ENCODE peak calls at places on chromosomes 13 and 19, in six cellular contexts. Z, Q, V, S, F and Y are unnamed samples.

GRCh38 chr13:23020246-23020843 is 160.4 kb upstream of the SGCG start:
- ATAC-seq in Z (peak), Q (peak), V (peak), S (peak), F (peak), Y (no peak)

GRCh38 chr19:29683009-29683408 is 17.7 kb downstream of the PLEKHF1 start:
- ATAC-seq in Z (no peak), Q (no peak), V (peak), S (no peak), F (no peak), Y (no peak)

GRCh38 chr19:43678512-43678911 is 8.5 kb upstream of the PLAUR start:
- ATAC-seq in Z (no peak), Q (no peak), V (no peak), S (no peak), F (no peak), Y (no peak)

GRCh38 chr19:16372065-16372915 is 47.7 kb downstream of the KLF2 start:
- ATAC-seq in Z (no peak), Q (no peak), V (no peak), S (no peak), F (peak), Y (no peak)

GRCh38 chr13:42474954-42475353 is 99.0 kb upstream of the TNFSF11 start:
- ATAC-seq in Z (no peak), Q (no peak), V (no peak), S (no peak), F (no peak), Y (no peak)

GRCh38 chr13:114141261-114141996 is 9.0 kb upstream of the RASA3 start:
- ATAC-seq in Z (no peak), Q (no peak), V (no peak), S (peak), F (no peak), Y (no peak)

GRCh38 chr19:39314016-39314728 is 6.5 kb downstream of the LRFN1 start:
- ATAC-seq in Z (no peak), Q (no peak), V (no peak), S (no peak), F (no peak), Y (no peak)

GRCh38 chr13:29887651-29888050 is 37.2 kb upstream of the UBL3 start:
- ATAC-seq in Z (no peak), Q (no peak), V (no peak), S (no peak), F (no peak), Y (no peak)

GRCh38 chr13:111119966-111120365 is 4.9 kb downstream of the ARHGEF7 start:
- ATAC-seq in Z (no peak), Q (no peak), V (no peak), S (no peak), F (no peak), Y (no peak)

GRCh38 chr19:33333615-33334014 is 31.3 kb upstream of the CEBPA start:
- ATAC-seq in Z (peak), Q (no peak), V (peak), S (no peak), F (no peak), Y (no peak)

GRCh38 chr13:102965802-102966201 is 100.4 kb downstream of the SLC10A2 start:
- ATAC-seq in Z (no peak), Q (no peak), V (no peak), S (no peak), F (no peak), Y (no peak)

GRCh38 chr13:57557979-57558529 is 73.5 kb upstream of the PCDH17 start:
- ATAC-seq in Z (no peak), Q (no peak), V (no peak), S (no peak), F (no peak), Y (no peak)

GRCh38 chr13:105336706-105337582 is 1198.5 kb downstream of the EFNB2 start:
- ATAC-seq in Z (no peak), Q (no peak), V (no peak), S (no peak), F (no peak), Y (no peak)

GRCh38 chr13:85501616-85502015 is 297.6 kb downstream of the SLITRK6 start:
- ATAC-seq in Z (no peak), Q (no peak), V (no peak), S (no peak), F (no peak), Y (no peak)

GRCh38 chr13:30121666-30122065 is 185.7 kb downstream of the KATNAL1 start:
- ATAC-seq in Z (no peak), Q (no peak), V (no peak), S (no peak), F (peak), Y (no peak)

GRCh38 chr19:47095707-47096704 is 17.6 kb downstream of the ZC3H4 start:
- ATAC-seq in Z (peak), Q (peak), V (no peak), S (peak), F (no peak), Y (no peak)

GRCh38 chr13:94620286-94620896 is 18.7 kb downstream of the GPR180 start:
- ATAC-seq in Z (peak), Q (peak), V (peak), S (no peak), F (peak), Y (no peak)

GRCh38 chr13:38564751-38565150 is 122.1 kb upstream of the FREM2 start:
- ATAC-seq in Z (no peak), Q (no peak), V (no peak), S (no peak), F (no peak), Y (no peak)

GRCh38 chr19:49408816-49409440 is 14.3 kb downstream of the PTH2 start:
- ATAC-seq in Z (no peak), Q (no peak), V (peak), S (no peak), F (peak), Y (no peak)

GRCh38 chr13:68550330-68550729 is 1320.2 kb upstream of the PCDH9 start:
- ATAC-seq in Z (no peak), Q (no peak), V (no peak), S (no peak), F (peak), Y (no peak)

GRCh38 chr19:18109363-18109730 is 11.8 kb downstream of the MAST3 start:
- ATAC-seq in Z (peak), Q (peak), V (no peak), S (no peak), F (peak), Y (peak)

GRCh38 chr13:98278068-98278619 is 101.1 kb upstream of the RNF113B start:
- ATAC-seq in Z (no peak), Q (no peak), V (no peak), S (no peak), F (no peak), Y (no peak)

GRCh38 chr13:68982961-68983619 is 1124.5 kb upstream of the ATXN8OS start:
- ATAC-seq in Z (peak), Q (no peak), V (no peak), S (no peak), F (no peak), Y (no peak)

GRCh38 chr19:55678121-55678671 is 3.2 kb downstream of the EPN1 start:
- ATAC-seq in Z (no peak), Q (no peak), V (no peak), S (peak), F (peak), Y (no peak)

GRCh38 chr13:91572439-91572838 is 174.0 kb downstream of the GPC5 start:
- ATAC-seq in Z (no peak), Q (no peak), V (no peak), S (no peak), F (no peak), Y (no peak)

GRCh38 chr19:53422551-53422950 is 9.2 kb upstream of the ZNF761 start:
- ATAC-seq in Z (no peak), Q (no peak), V (no peak), S (no peak), F (no peak), Y (no peak)

GRCh38 chr13:26816876-26817275 is 56.3 kb upstream of the GPR12 start:
- ATAC-seq in Z (no peak), Q (no peak), V (no peak), S (no peak), F (no peak), Y (no peak)

GRCh38 chr13:87259479-87260083 is 411.6 kb upstream of the SLITRK5 start:
- ATAC-seq in Z (peak), Q (peak), V (no peak), S (no peak), F (peak), Y (no peak)

GRCh38 chr13:98480915-98481510 is 95.9 kb downstream of the STK24 start:
- ATAC-seq in Z (no peak), Q (no peak), V (peak), S (no peak), F (peak), Y (peak)

GRCh38 chr19:48872182-48872883 is at the start of gene PPP1R15A:
- ATAC-seq in Z (peak), Q (peak), V (peak), S (peak), F (peak), Y (peak)

GRCh38 chr19:13827656-13828055 is 32.4 kb downstream of the ZSWIM4 start:
- ATAC-seq in Z (no peak), Q (no peak), V (peak), S (no peak), F (no peak), Y (no peak)

GRCh38 chr19:1122972-1123363 is 19.2 kb downstream of the GPX4 start:
- ATAC-seq in Z (peak), Q (peak), V (peak), S (peak), F (peak), Y (peak)

GRCh38 chr13:99827011-99827410 is 144.6 kb downstream of the ZIC5 start:
- ATAC-seq in Z (no peak), Q (no peak), V (no peak), S (no peak), F (no peak), Y (no peak)

GRCh38 chr13:26112843-26113242 is 61.0 kb upstream of the SHISA2 start:
- ATAC-seq in Z (no peak), Q (no peak), V (no peak), S (no peak), F (no peak), Y (no peak)

GRCh38 chr19:7535993-7536685 is 622 bp downstream of the PNPLA6 start:
- ATAC-seq in Z (no peak), Q (no peak), V (no peak), S (no peak), F (peak), Y (no peak)

GRCh38 chr19:7534531-7534980 is 961 bp upstream of the PNPLA6 start:
- ATAC-seq in Z (peak), Q (peak), V (peak), S (peak), F (peak), Y (peak)

GRCh38 chr19:7533281-7533819 is 2.2 kb upstream of the PNPLA6 start:
- ATAC-seq in Z (no peak), Q (no peak), V (no peak), S (no peak), F (no peak), Y (peak)

GRCh38 chr19:7533925-7534480 is 1.5 kb upstream of the PNPLA6 start:
- ATAC-seq in Z (peak), Q (peak), V (peak), S (peak), F (peak), Y (peak)

GRCh38 chr19:7535035-7535992 is at the start of gene PNPLA6:
- ATAC-seq in Z (peak), Q (peak), V (peak), S (peak), F (peak), Y (peak)
- TF ChIP-seq POLR2A in Z (peak), Q (no peak), V (no peak), S (peak), F (peak), Y (peak)

DNA sequence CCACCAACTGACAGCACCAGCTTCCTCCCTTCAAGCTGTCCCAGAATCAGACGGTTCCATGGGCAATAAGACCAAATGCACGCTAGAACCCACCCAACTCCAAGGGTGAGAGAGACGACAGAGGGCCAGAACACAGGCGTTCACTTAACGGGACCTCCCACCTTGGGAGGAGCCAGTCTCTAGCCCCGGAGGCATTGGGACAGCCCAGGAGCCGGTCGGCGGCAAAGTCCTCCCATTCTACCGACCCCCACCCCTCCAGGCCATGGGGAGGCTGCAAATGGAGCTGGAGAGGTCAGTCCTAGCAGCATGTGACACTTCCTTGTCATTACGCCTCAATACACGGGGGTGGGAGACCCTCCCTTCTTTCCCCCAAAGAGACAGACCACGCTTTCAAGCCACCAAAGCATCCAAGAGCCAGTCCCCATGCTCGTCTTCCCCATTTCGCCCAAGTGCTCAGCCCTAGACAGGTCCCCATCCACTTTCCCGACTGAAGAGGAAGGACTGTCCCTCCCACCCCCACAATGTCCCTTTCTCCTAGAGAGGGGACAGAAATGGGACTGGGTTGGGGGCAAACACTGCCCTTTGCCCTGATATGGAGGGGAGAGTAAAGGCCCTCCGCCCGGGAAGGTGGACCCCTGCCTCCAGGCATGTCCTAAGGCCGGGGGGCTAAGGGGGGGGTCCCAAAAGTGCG is 967 bp downstream of the KHSRP start:
- ATAC-seq in Z (peak), Q (peak), V (peak), S (no peak), F (peak), Y (no peak)
- TF ChIP-seq POLR2AphosphoS5 in Z (no peak), Q (no peak), V (no peak), S (no peak), F (peak), Y (no peak)

GRCh38 chr19:2235396-2236284 is 489 bp downstream of the PLEKHJ1 start:
- ATAC-seq in Z (peak), Q (peak), V (peak), S (peak), F (peak), Y (no peak)

GRCh38 chr19:2235026-2235395 is 1.1 kb downstream of the PLEKHJ1 start:
- ATAC-seq in Z (no peak), Q (no peak), V (no peak), S (no peak), F (no peak), Y (no peak)

GRCh38 chr19:2231621-2232221 is 4.4 kb downstream of the PLEKHJ1 start:
- ATAC-seq in Z (peak), Q (peak), V (peak), S (no peak), F (no peak), Y (no peak)

GRCh38 chr19:2232286-2233151 is 3.6 kb downstream of the PLEKHJ1 start:
- ATAC-seq in Z (no peak), Q (no peak), V (no peak), S (no peak), F (no peak), Y (no peak)

GRCh38 chr19:2233601-2234280 is 2.4 kb downstream of the PLEKHJ1 start:
- ATAC-seq in Z (no peak), Q (no peak), V (no peak), S (no peak), F (no peak), Y (no peak)
- TF ChIP-seq POLR2A in Z (no peak), Q (no peak), V (no peak), S (no peak), F (peak), Y (no peak)

DNA sequence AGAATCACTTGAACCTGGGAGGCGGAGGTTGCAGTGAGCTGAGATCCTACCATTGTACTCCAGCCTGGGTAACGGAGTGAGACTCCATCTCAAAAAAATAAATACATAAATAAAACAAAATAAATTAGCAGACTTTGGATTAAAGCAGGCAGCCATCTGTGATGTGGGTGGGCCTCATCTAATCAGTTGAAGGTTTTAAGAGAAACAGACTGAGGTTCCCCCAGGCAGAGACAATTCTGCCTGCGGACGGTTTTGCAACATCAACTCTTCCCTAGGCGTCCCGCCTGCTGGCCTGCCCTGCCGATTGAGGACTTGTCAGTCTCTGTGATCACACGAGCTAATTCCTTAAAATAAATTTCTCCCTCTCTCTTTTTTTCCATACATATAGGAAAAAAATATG is 23.7 kb downstream of the ATCAY start:
- ATAC-seq in Z (no peak), Q (no peak), V (no peak), S (no peak), F (no peak), Y (no peak)
- TF ChIP-seq POLR2AphosphoS5 in Z (no peak), Q (no peak), V (no peak), S (no peak), F (no peak), Y (no peak)

GRCh38 chr13:48412881-48413351 is at the start of gene LPAR6:
- ATAC-seq in Z (peak), Q (no peak), V (no peak), S (peak), F (peak), Y (peak)
- TF ChIP-seq POLR2A in Z (peak), Q (no peak), V (no peak), S (peak), F (no peak), Y (peak)

GRCh38 chr13:33640832-33641231 is 177.1 kb upstream of the RFC3 start:
- ATAC-seq in Z (peak), Q (no peak), V (no peak), S (no peak), F (no peak), Y (no peak)

GRCh38 chr13:33644607-33645543 is 173.1 kb upstream of the RFC3 start:
- ATAC-seq in Z (no peak), Q (no peak), V (no peak), S (peak), F (peak), Y (peak)

GRCh38 chr13:33639640-33640080 is 178.3 kb upstream of the RFC3 start:
- ATAC-seq in Z (no peak), Q (no peak), V (no peak), S (no peak), F (peak), Y (no peak)

GRCh38 chr13:33645591-33646554 is 172.1 kb upstream of the RFC3 start:
- ATAC-seq in Z (no peak), Q (no peak), V (no peak), S (no peak), F (peak), Y (no peak)

DNA sequence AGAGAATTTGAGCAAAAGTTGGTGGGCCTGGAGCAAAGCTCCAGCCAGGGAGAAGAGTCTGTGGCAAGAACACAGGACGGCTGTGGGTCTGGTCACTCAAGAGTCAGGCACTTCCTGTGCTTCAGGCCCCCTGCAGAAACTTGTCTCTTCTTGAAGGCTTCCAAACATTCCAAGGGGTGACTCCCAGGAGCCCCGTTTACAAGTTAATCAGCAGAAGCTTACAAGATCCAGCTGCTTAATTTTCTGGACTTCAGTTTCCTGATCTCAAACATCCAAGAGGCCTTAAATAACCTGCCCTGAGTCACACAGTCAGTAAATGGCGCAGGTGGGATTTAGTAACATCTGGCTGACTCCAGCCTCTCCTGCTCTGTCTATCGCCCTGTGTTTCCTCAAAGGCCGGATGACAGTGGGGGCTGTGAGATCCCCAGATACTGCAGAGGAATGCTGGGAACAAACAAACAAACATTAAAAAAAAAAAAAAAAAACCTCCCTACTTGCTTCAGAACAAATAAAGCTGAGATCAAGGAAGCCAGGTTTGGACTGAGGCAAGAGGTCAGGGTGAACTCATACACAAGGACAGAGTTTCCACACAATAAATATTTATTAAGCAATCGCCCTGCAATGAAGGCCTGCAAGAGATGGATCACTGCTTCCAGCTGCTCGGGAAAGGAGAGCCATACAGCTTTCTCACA is 175.4 kb upstream of the RFC3 start:
- ATAC-seq in Z (peak), Q (no peak), V (no peak), S (peak), F (no peak), Y (peak)
- TF ChIP-seq POLR2AphosphoS5 in Z (peak), Q (no peak), V (no peak), S (peak), F (no peak), Y (peak)

DNA sequence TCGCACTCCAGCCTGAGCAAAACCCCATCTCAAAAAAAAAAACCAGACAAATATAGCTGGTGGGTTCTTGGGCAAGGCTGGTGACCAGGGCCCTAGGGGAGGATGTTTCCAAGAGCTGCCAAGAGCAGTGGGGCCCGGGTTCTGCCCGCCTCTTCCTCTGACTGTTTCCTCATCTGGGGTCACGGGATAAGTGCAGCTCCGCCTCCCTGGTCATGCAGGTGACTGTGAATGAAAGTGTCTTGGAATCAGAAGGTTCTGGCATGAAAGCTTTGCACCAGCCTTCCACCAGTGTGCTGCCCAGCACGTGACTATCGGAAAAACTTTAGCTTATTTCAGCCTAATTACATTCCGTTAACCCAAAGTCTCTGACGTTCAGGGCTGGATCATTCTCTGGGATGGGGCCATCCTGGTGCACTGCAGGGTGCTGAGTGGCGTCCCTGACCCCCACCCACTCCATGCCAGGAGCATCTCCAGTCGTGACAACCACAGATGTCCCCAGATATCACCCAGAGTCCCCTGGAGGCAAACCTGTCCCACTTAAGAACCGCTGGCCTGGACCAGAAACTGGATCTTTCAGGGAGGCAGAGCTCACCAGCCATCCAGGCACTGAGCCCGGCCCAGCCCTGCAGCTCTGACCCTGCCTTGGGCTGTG is 85.6 kb downstream of the GNG7 start:
- ATAC-seq in Z (no peak), Q (no peak), V (no peak), S (peak), F (no peak), Y (no peak)
- TF ChIP-seq POLR2A in Z (no peak), Q (no peak), V (no peak), S (peak), F (no peak), Y (no peak)